ENCODE peak calls at places on chromosome 22, in eight cellular contexts. I, Z, F, M, H, G, R and D are unnamed samples.
A peak's percentile ranks its signal among the peaks of the same experiment; 100 is the strongest.

GRCh38 chr22:44697423-44698179 is 4.4 kb upstream of the PRR5 start:
- DNase-seq in I (peak; percentile 78), Z (no peak), F (peak; percentile 94), M (peak; percentile 79), H (peak; percentile 68), G (peak; percentile 87), R (peak; percentile 81), D (peak; percentile 65)

GRCh38 chr22:35742342-35743100 is 24.8 kb downstream of the APOL5 start:
- DNase-seq in I (no peak), Z (no peak), F (no peak), M (no peak), H (no peak), G (no peak), R (no peak), D (peak; percentile 28)

GRCh38 chr22:20653795-20654342 is 120.0 kb upstream of the SERPIND1 start:
- DNase-seq in I (no peak), Z (no peak), F (no peak), M (no peak), H (no peak), G (no peak), R (no peak), D (no peak)

GRCh38 chr22:30985561-30986208 is 16.6 kb downstream of the TUG1 start:
- DNase-seq in I (no peak), Z (no peak), F (no peak), M (no peak), H (no peak), G (no peak), R (no peak), D (no peak)

GRCh38 chr22:20247010-20247505 is 21.1 kb downstream of the RTN4R start:
- DNase-seq in I (no peak), Z (peak; percentile 43), F (no peak), M (no peak), H (no peak), G (no peak), R (peak; percentile 42), D (no peak)

GRCh38 chr22:25406510-25407210 is 157.8 kb upstream of the GRK3 start:
- DNase-seq in I (no peak), Z (no peak), F (no peak), M (no peak), H (peak; percentile 45), G (no peak), R (peak; percentile 46), D (no peak)

GRCh38 chr22:48247829-48248228 is 1485.4 kb downstream of the TBC1D22A start:
- DNase-seq in I (no peak), Z (no peak), F (peak; percentile 38), M (no peak), H (no peak), G (no peak), R (no peak), D (no peak)

GRCh38 chr22:47379037-47379436 is 616.6 kb downstream of the TBC1D22A start:
- DNase-seq in I (no peak), Z (no peak), F (no peak), M (no peak), H (no peak), G (no peak), R (no peak), D (no peak)

GRCh38 chr22:19527321-19527721 is 3.1 kb upstream of the CLDN5 start:
- DNase-seq in I (no peak), Z (no peak), F (peak; percentile 56), M (no peak), H (no peak), G (no peak), R (no peak), D (no peak)

GRCh38 chr22:23220485-23221350 is 40.4 kb downstream of the BCR start:
- DNase-seq in I (no peak), Z (no peak), F (peak; percentile 87), M (no peak), H (peak; percentile 3), G (no peak), R (no peak), D (no peak)

GRCh38 chr22:23218867-23219251 is 38.5 kb downstream of the BCR start:
- DNase-seq in I (no peak), Z (no peak), F (peak; percentile 93), M (peak; percentile 87), H (no peak), G (peak; percentile 67), R (peak; percentile 62), D (no peak)

GRCh38 chr22:23219317-23219716 is 39.0 kb downstream of the BCR start:
- DNase-seq in I (no peak), Z (no peak), F (peak; percentile 73), M (no peak), H (no peak), G (no peak), R (no peak), D (no peak)

GRCh38 chr22:23221351-23221804 is 41.1 kb downstream of the BCR start:
- DNase-seq in I (no peak), Z (no peak), F (peak; percentile 24), M (no peak), H (peak; percentile 5), G (no peak), R (no peak), D (no peak)

DNA sequence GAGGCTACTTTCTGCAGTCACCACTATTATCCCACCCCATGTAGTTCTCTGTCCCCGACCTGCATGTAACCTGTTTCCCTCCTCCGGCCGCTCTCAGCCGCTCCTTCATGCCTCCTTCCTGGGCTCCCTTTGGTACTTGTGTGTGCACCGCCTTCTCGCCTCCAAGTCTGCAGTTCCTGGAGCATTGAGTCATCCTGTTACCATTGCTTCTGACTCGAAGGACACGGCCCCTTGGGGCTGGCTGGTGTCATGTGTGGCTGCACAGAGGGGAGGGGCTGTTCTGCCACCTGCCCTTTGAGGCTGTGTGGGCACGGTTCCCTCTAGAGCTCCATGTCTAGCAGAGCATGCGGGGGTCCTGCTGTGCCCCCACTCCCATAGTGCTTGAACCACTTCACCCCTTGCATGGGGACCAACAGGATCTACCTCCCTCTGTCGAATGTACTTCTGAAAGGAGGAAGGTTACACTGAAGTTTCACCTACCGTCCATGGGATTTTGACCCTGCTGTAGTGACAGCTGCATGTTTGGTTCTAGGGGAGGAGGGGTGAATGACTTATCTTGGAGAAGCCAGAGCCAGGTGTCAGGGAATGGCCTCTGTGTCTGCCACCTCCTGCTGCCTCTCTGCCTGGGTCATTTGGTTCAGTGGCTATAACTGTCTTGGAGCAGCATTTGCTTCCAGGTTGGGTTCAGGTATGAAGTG is 39.6 kb downstream of the BCR start:
- DNase-seq in I (no peak), Z (peak; percentile 67), F (peak; percentile 89), M (peak; percentile 89), H (peak; percentile 83), G (peak; percentile 51), R (peak; percentile 43), D (peak; percentile 39)
- TF ChIP-seq POLR2A in I (no peak), Z (no peak), F (no peak), M (no peak), H (peak; percentile 48), G (no peak), R (no peak), D (no peak)

GRCh38 chr22:38298312-38299000 is 18.8 kb downstream of the CSNK1E start:
- DNase-seq in I (no peak), Z (no peak), F (peak; percentile 74), M (no peak), H (peak; percentile 83), G (no peak), R (no peak), D (peak; percentile 93)
- TF ChIP-seq POLR2A in I (no peak), Z (peak; percentile 59), F (no peak), M (no peak), H (no peak), G (no peak), R (no peak), D (no peak)

DNA sequence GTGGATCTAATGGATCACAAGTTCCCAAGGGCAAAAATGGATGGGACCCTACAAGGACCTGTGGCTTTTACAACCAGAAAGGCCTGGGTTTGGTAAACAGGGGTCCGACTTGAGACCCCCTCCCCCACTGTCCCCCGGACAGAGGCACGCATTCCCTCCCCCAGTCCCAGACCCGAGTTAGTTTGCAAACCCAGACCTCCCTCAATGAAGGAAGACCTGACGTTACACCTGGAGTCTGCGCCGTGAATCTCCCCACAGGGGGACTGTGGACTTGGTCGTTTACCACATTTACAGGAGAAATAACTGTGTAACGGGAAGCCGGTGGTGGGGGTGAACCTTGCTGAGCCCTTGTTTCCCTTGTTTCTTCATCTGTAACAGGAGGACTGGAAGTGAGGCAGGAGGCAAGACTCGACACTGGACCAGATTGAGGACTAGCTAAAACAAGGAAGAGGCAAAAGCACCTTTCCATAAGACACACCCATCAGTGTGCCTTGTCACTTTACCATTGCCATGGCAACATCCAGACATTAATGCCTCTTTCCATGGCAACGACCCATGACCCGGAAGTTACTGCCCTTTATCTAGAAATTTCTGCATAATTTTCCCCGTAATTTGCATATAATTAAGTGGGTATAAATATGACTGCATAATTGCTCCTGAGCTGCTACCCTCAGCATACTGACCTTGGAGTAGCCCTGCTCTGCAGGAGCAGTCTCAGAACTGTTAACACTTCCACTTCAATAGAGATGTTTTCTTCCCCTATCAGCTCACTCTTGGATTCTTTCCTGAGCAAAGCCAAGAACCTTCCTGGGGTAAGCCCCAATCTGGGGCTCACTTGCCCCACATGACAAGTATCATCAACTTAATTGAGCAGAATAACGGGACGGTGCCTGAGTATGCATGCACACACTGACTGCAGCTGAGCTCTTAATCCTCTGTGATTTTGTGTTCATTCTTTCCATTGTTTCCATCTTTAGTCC is 25.4 kb downstream of the PDGFB start:
- DNase-seq in I (no peak), Z (no peak), F (peak; percentile 19), M (no peak), H (no peak), G (no peak), R (no peak), D (no peak)
- TF ChIP-seq POLR2A in I (no peak), Z (no peak), F (no peak), M (no peak), H (no peak), G (no peak), R (no peak), D (no peak)

GRCh38 chr22:45945621-45946020 is 31.3 kb downstream of the WNT7B start:
- DNase-seq in I (no peak), Z (no peak), F (no peak), M (no peak), H (no peak), G (no peak), R (no peak), D (no peak)
- TF ChIP-seq POLR2A in I (no peak), Z (no peak), F (no peak), M (no peak), H (no peak), G (no peak), R (no peak), D (no peak)